ENCODE peak calls at places on chromosomes 5 and 9, in six cellular contexts. X, F, W, L, Z and C are unnamed samples. For H3K9me3, the result is how much of the 10 kb centered on the place peaks cover.

GRCh38 chr9:34046784-34047379 is 1.8 kb downstream of the UBAP2 start:
- DNase-seq in X (no peak), F (no peak), W (no peak), L (no peak), Z (peak), C (no peak)

GRCh38 chr9:3490957-3491356 is 34.8 kb downstream of the RFX3 start:
- DNase-seq in X (no peak), F (no peak), W (no peak), L (no peak), Z (no peak), C (no peak)

GRCh38 chr9:92293452-92294296 is at the start of gene IARS1:
- DNase-seq in X (peak), F (peak), W (peak), L (peak), Z (peak), C (peak)

GRCh38 chr9:78144008-78144381 is 91.9 kb upstream of the CEP78 start:
- DNase-seq in X (no peak), F (no peak), W (no peak), L (no peak), Z (no peak), C (no peak)

GRCh38 chr5:28301676-28302075 is 1263.3 kb upstream of the CDH9 start:
- DNase-seq in X (no peak), F (no peak), W (no peak), L (no peak), Z (no peak), C (no peak)

GRCh38 chr9:133640160-133640559 is 4.0 kb downstream of the DBH start:
- DNase-seq in X (no peak), F (no peak), W (no peak), L (peak), Z (no peak), C (no peak)

GRCh38 chr5:109709225-109709624 is 19.5 kb downstream of the MAN2A1 start:
- DNase-seq in X (no peak), F (no peak), W (no peak), L (no peak), Z (peak), C (no peak)

GRCh38 chr5:143398451-143399237 is 4.8 kb downstream of the NR3C1 start:
- DNase-seq in X (no peak), F (no peak), W (no peak), L (no peak), Z (no peak), C (no peak)

GRCh38 chr9:120032639-120033038 is 547.3 kb downstream of the CDK5RAP2 start:
- DNase-seq in X (no peak), F (no peak), W (no peak), L (no peak), Z (no peak), C (peak)

GRCh38 chr5:42993516-42994284 is 46.4 kb downstream of the ANXA2R start:
- DNase-seq in X (no peak), F (no peak), W (peak), L (no peak), Z (no peak), C (peak)

GRCh38 chr5:129906177-129906887 is 2.1 kb downstream of the CHSY3 start:
- DNase-seq in X (no peak), F (peak), W (no peak), L (peak), Z (peak), C (no peak)

GRCh38 chr5:68033961-68034581 is 181.5 kb upstream of the PIK3R1 start:
- DNase-seq in X (peak), F (no peak), W (no peak), L (no peak), Z (peak), C (no peak)

GRCh38 chr9:84271887-84272556 is 68.5 kb downstream of the SLC28A3 start:
- DNase-seq in X (no peak), F (no peak), W (no peak), L (no peak), Z (no peak), C (no peak)

GRCh38 chr9:120152295-120152694 is 427.7 kb downstream of the CDK5RAP2 start:
- DNase-seq in X (peak), F (peak), W (no peak), L (no peak), Z (no peak), C (peak)

GRCh38 chr5:124790895-124791732 is 44.7 kb upstream of the ZNF608 start:
- DNase-seq in X (no peak), F (no peak), W (no peak), L (no peak), Z (no peak), C (peak)

GRCh38 chr9:14099737-14100136 is 214.2 kb downstream of the NFIB start:
- DNase-seq in X (no peak), F (no peak), W (no peak), L (no peak), Z (no peak), C (no peak)

GRCh38 chr5:83991566-83992224 is 271.0 kb upstream of the HAPLN1 start:
- DNase-seq in X (no peak), F (no peak), W (no peak), L (no peak), Z (no peak), C (no peak)

GRCh38 chr5:181127907-181128626 is 2.9 kb downstream of the OR2V1 start:
- DNase-seq in X (no peak), F (no peak), W (no peak), L (no peak), Z (no peak), C (no peak)

GRCh38 chr5:175484824-175485223 is 6.5 kb downstream of the SFXN1 start:
- DNase-seq in X (no peak), F (no peak), W (no peak), L (no peak), Z (no peak), C (no peak)

GRCh38 chr9:132763574-132763973 is 93.3 kb downstream of the GTF3C4 start:
- DNase-seq in X (no peak), F (no peak), W (no peak), L (no peak), Z (no peak), C (no peak)

GRCh38 chr5:41650131-41650530 is 139.7 kb upstream of the PLCXD3 start:
- DNase-seq in X (no peak), F (no peak), W (no peak), L (peak), Z (no peak), C (no peak)

GRCh38 chr9:135288941-135289534 is 190.5 kb upstream of the PPP1R26 start:
- DNase-seq in X (no peak), F (no peak), W (no peak), L (peak), Z (no peak), C (no peak)
- H3K9me3 ChIP-seq in X (under half), F (under half), W (under half), L (under half), Z (under half), C (under half)

GRCh38 chr5:142277796-142278195 is 47.0 kb downstream of the SPRY4 start:
- DNase-seq in X (no peak), F (no peak), W (no peak), L (no peak), Z (no peak), C (no peak)

GRCh38 chr5:142281012-142281374 is 43.8 kb downstream of the SPRY4 start:
- DNase-seq in X (peak), F (no peak), W (no peak), L (no peak), Z (peak), C (no peak)

GRCh38 chr5:142276517-142276916 is 48.3 kb downstream of the SPRY4 start:
- DNase-seq in X (no peak), F (no peak), W (no peak), L (no peak), Z (no peak), C (no peak)

GRCh38 chr5:142280066-142281011 is 44.5 kb downstream of the SPRY4 start:
- DNase-seq in X (peak), F (peak), W (no peak), L (no peak), Z (peak), C (peak)

GRCh38 chr5:142275496-142275895 is 49.3 kb downstream of the SPRY4 start:
- DNase-seq in X (no peak), F (no peak), W (no peak), L (no peak), Z (no peak), C (no peak)
- H3K9me3 ChIP-seq in X (under half), F (under half), W (under half), L (under half), Z (under half), C (under half)

GRCh38 chr5:57054135-57054534 is 102.2 kb upstream of the MIER3 start:
- DNase-seq in X (no peak), F (no peak), W (no peak), L (no peak), Z (no peak), C (no peak)
- H3K9me3 ChIP-seq in X (under half), F (under half), W (under half), L (under half), Z (under half), C (under half)

GRCh38 chr5:180001136-180001535 is 70.4 kb downstream of the RNF130 start:
- DNase-seq in X (no peak), F (no peak), W (no peak), L (no peak), Z (no peak), C (no peak)

GRCh38 chr5:180001742-180002141 is 69.8 kb downstream of the RNF130 start:
- DNase-seq in X (no peak), F (no peak), W (no peak), L (no peak), Z (no peak), C (no peak)

GRCh38 chr5:179994622-179995323 is 76.8 kb downstream of the RNF130 start:
- DNase-seq in X (no peak), F (no peak), W (no peak), L (no peak), Z (no peak), C (no peak)

GRCh38 chr5:180003145-180003544 is 68.4 kb downstream of the RNF130 start:
- DNase-seq in X (no peak), F (no peak), W (no peak), L (no peak), Z (peak), C (no peak)

GRCh38 chr5:179998485-179998884 is 73.1 kb downstream of the RNF130 start:
- DNase-seq in X (no peak), F (no peak), W (no peak), L (no peak), Z (no peak), C (no peak)
- H3K9me3 ChIP-seq in X (under half), F (half or more), W (under half), L (under half), Z (under half), C (under half)

GRCh38 chr9:122291458-122291857 is 26.8 kb downstream of the MRRF start:
- DNase-seq in X (no peak), F (no peak), W (no peak), L (no peak), Z (no peak), C (no peak)
- H3K9me3 ChIP-seq in X (under half), F (under half), W (under half), L (under half), Z (under half), C (under half)